ENCODE peak calls at places on chromosomes 2 and 18, in eight cellular contexts. N, C, L, R, W, Y, O and Z are unnamed samples.

GRCh38 chr2:7165736-7166135 is 248.5 kb downstream of the RNF144A start:
- DNase-seq in N (no peak), C (no peak), L (no peak), R (no peak), W (no peak), Y (no peak), O (no peak), Z (no peak)

GRCh38 chr2:234257859-234258561 is 207.5 kb downstream of the SPP2 start:
- DNase-seq in N (no peak), C (peak), L (no peak), R (peak), W (no peak), Y (no peak), O (peak), Z (no peak)

GRCh38 chr18:10230072-10230471 is 224.4 kb upstream of the APCDD1 start:
- DNase-seq in N (no peak), C (no peak), L (no peak), R (no peak), W (no peak), Y (no peak), O (peak), Z (no peak)

GRCh38 chr2:112433932-112434730 is 686 bp upstream of the RGPD8 start:
- DNase-seq in N (no peak), C (no peak), L (no peak), R (no peak), W (no peak), Y (no peak), O (no peak), Z (no peak)

GRCh38 chr2:88624477-88624876 is 2.8 kb downstream of the EIF2AK3 start:
- DNase-seq in N (no peak), C (no peak), L (no peak), R (no peak), W (no peak), Y (no peak), O (no peak), Z (no peak)

GRCh38 chr2:181058378-181059269 is 78.2 kb downstream of the UBE2E3 start:
- DNase-seq in N (peak), C (no peak), L (no peak), R (no peak), W (no peak), Y (no peak), O (peak), Z (peak)

GRCh38 chr2:219158586-219158985 is 2.0 kb downstream of the NHEJ1 start:
- DNase-seq in N (no peak), C (no peak), L (no peak), R (no peak), W (no peak), Y (no peak), O (no peak), Z (no peak)

GRCh38 chr2:118750959-118751565 is 96.4 kb downstream of the EN1 start:
- DNase-seq in N (no peak), C (no peak), L (no peak), R (no peak), W (no peak), Y (no peak), O (no peak), Z (no peak)

GRCh38 chr2:43370705-43371104 is 144.3 kb upstream of the ZFP36L2 start:
- DNase-seq in N (no peak), C (no peak), L (no peak), R (no peak), W (no peak), Y (no peak), O (no peak), Z (no peak)

GRCh38 chr2:207617011-207617671 is 8.1 kb downstream of the METTL21A start:
- DNase-seq in N (no peak), C (peak), L (no peak), R (no peak), W (no peak), Y (no peak), O (peak), Z (no peak)

GRCh38 chr2:176873403-176873802 is 339.2 kb upstream of the HNRNPA3 start:
- DNase-seq in N (no peak), C (no peak), L (no peak), R (no peak), W (no peak), Y (no peak), O (no peak), Z (no peak)

GRCh38 chr2:235050992-235051351 is 99.2 kb downstream of the SH3BP4 start:
- DNase-seq in N (no peak), C (peak), L (peak), R (peak), W (no peak), Y (no peak), O (peak), Z (no peak)

GRCh38 chr2:20143263-20143662 is 81.7 kb downstream of the SDC1 start:
- DNase-seq in N (no peak), C (no peak), L (no peak), R (peak), W (no peak), Y (no peak), O (no peak), Z (no peak)

GRCh38 chr2:46326231-46326980 is 29.2 kb downstream of the EPAS1 start:
- DNase-seq in N (no peak), C (no peak), L (no peak), R (peak), W (no peak), Y (no peak), O (peak), Z (no peak)

GRCh38 chr2:181457121-181457740 is at the start of gene ITGA4:
- DNase-seq in N (peak), C (peak), L (peak), R (peak), W (peak), Y (peak), O (peak), Z (no peak)

GRCh38 chr2:72937356-72937669 is 20.0 kb downstream of the EMX1 start:
- DNase-seq in N (no peak), C (no peak), L (no peak), R (no peak), W (no peak), Y (no peak), O (no peak), Z (no peak)